ENCODE peak calls at places on chromosomes 7 and 10, in seven cellular contexts. M is HepG2, D is HCT116, F is GM12878, L is K562, T is SK-N-SH, K is H1. Z is an unnamed sample. For H3K4me1, the result is how much of the 10 kb centered on the place peaks cover.

GRCh38 chr10:84172435-84173356 is 905 bp upstream of the GPR15LG start:
- DNase-seq in T (no peak), L (no peak), F (no peak), M (no peak), D (no peak), K (peak), Z (no peak)

GRCh38 chr10:112981553-112981952 is 31.5 kb downstream of the TCF7L2 start:
- DNase-seq in K (no peak), L (no peak), D (no peak), T (peak), F (peak), M (no peak), Z (no peak)

GRCh38 chr7:48106906-48107659 is 18.0 kb downstream of the UPP1 start:
- DNase-seq in F (no peak), D (no peak), K (no peak), L (no peak), M (no peak), T (no peak), Z (no peak)

GRCh38 chr7:4099651-4100050 is 582.4 kb upstream of the FOXK1 start:
- DNase-seq in T (no peak), L (no peak), F (no peak), M (no peak), D (no peak), K (no peak), Z (no peak)

GRCh38 chr10:59337254-59337653 is 25.1 kb downstream of the FAM13C start:
- DNase-seq in M (peak), F (no peak), K (no peak), T (no peak), D (no peak), L (no peak), Z (no peak)

GRCh38 chr10:4008676-4009382 is 223.8 kb upstream of the KLF6 start:
- DNase-seq in K (no peak), T (no peak), D (no peak), M (no peak), L (no peak), F (no peak), Z (no peak)

GRCh38 chr10:5774987-5775386 is 38.2 kb downstream of the GDI2 start:
- DNase-seq in D (no peak), T (no peak), L (no peak), K (no peak), M (no peak), F (no peak), Z (no peak)

GRCh38 chr10:84200537-84201243 is 6.4 kb downstream of the CDHR1 start:
- DNase-seq in F (no peak), K (no peak), T (no peak), M (no peak), D (no peak), L (peak), Z (no peak)

GRCh38 chr7:101618916-101619315 is 10.2 kb downstream of the MYL10 start:
- DNase-seq in K (no peak), M (no peak), T (peak), F (no peak), L (no peak), D (no peak), Z (no peak)

GRCh38 chr10:6171891-6172354 is 30.8 kb upstream of the PFKFB3 start:
- DNase-seq in F (peak), L (no peak), T (no peak), K (no peak), M (no peak), D (no peak), Z (no peak)

GRCh38 chr7:7051221-7051877 is 131.0 kb upstream of the C1GALT1 start:
- DNase-seq in K (no peak), F (peak), T (no peak), M (no peak), L (no peak), D (no peak), Z (no peak)

GRCh38 chr7:107233981-107234380 is 65.2 kb downstream of the HBP1 start:
- DNase-seq in F (no peak), D (no peak), K (no peak), T (no peak), M (no peak), L (no peak), Z (no peak)

GRCh38 chr10:47033081-47033480 is 121.9 kb downstream of the PTPN20 start:
- DNase-seq in L (no peak), D (no peak), K (no peak), F (no peak), M (no peak), T (no peak), Z (no peak)

GRCh38 chr10:28690545-28690944 is 13.2 kb downstream of the BAMBI start:
- DNase-seq in K (no peak), D (no peak), L (no peak), M (no peak), F (no peak), T (no peak), Z (no peak)

GRCh38 chr10:51602326-51602725 is 97.1 kb downstream of the CSTF2T start:
- DNase-seq in M (no peak), T (no peak), L (no peak), K (no peak), D (no peak), F (no peak), Z (no peak)

GRCh38 chr7:2775785-2776184 is 68.3 kb downstream of the GNA12 start:
- DNase-seq in K (no peak), L (no peak), T (no peak), D (no peak), M (no peak), F (no peak), Z (no peak)

GRCh38 chr10:77563638-77564270 is 73.9 kb downstream of the KCNMA1 start:
- DNase-seq in F (no peak), K (no peak), D (no peak), T (no peak), L (no peak), M (no peak), Z (no peak)

GRCh38 chr10:7121154-7121797 is 289.6 kb downstream of the SFMBT2 start:
- DNase-seq in L (peak), D (peak), T (peak), M (peak), K (peak), F (no peak), Z (peak)

GRCh38 chr7:33500590-33500989 is 371.2 kb downstream of the BBS9 start:
- DNase-seq in L (no peak), F (no peak), M (no peak), D (no peak), T (no peak), K (no peak), Z (no peak)

GRCh38 chr10:55550241-55550640 is 749.2 kb upstream of the PCDH15 start:
- DNase-seq in M (no peak), T (no peak), K (no peak), F (no peak), D (no peak), L (no peak), Z (no peak)

GRCh38 chr7:26183545-26184282 is 16.8 kb downstream of the HNRNPA2B1 start:
- DNase-seq in D (no peak), M (no peak), L (no peak), K (no peak), T (no peak), F (no peak), Z (no peak)

GRCh38 chr10:12484945-12485805 is 135.8 kb downstream of the CAMK1D start:
- DNase-seq in T (no peak), L (no peak), F (peak), M (peak), D (no peak), K (peak), Z (no peak)

GRCh38 chr10:42982886-42983594 is 93.8 kb upstream of the RET start:
- DNase-seq in T (no peak), M (no peak), L (no peak), K (peak), F (no peak), D (no peak), Z (no peak)

GRCh38 chr10:29734980-29735627 is 100.3 kb upstream of the SVIL start:
- DNase-seq in F (no peak), K (peak), D (no peak), L (no peak), M (no peak), T (peak), Z (no peak)

GRCh38 chr7:117092801-117093200 is 139.5 kb downstream of the ST7 start:
- DNase-seq in M (no peak), T (no peak), F (no peak), L (no peak), D (no peak), K (no peak), Z (no peak)

GRCh38 chr7:149621776-149622175 is 124.2 kb upstream of the ZNF746 start:
- DNase-seq in M (no peak), K (no peak), F (no peak), T (no peak), L (no peak), D (no peak), Z (no peak)

GRCh38 chr7:45196374-45196773 is 38.8 kb downstream of the RAMP3 start:
- DNase-seq in K (no peak), T (no peak), M (no peak), D (no peak), L (no peak), F (peak), Z (no peak)

GRCh38 chr7:151769189-151769821 is 107.6 kb downstream of the PRKAG2 start:
- DNase-seq in T (no peak), L (no peak), F (peak), K (no peak), D (no peak), M (no peak), Z (no peak)

GRCh38 chr7:134458341-134458805 is 527 bp downstream of the AKR1B1 start:
- DNase-seq in K (peak), L (no peak), T (peak), F (peak), M (peak), D (no peak), Z (no peak)

GRCh38 chr10:8054498-8055407 is at the start of gene GATA3:
- DNase-seq in F (no peak), L (peak), M (no peak), T (peak), D (no peak), K (peak), Z (no peak)

GRCh38 chr10:132478341-132479023 is 59.1 kb upstream of the INPP5A start:
- DNase-seq in F (no peak), L (no peak), K (no peak), T (no peak), D (no peak), M (no peak), Z (no peak)

GRCh38 chr7:2498708-2499107 is 20.9 kb upstream of the LFNG start:
- DNase-seq in F (no peak), K (no peak), L (no peak), M (no peak), D (no peak), T (no peak), Z (no peak)

GRCh38 chr10:119871881-119872609 is 598 bp downstream of the MCMBP start:
- DNase-seq in T (peak), L (no peak), F (no peak), D (peak), K (peak), M (no peak), Z (no peak)

GRCh38 chr7:132652507-132652906 is 76.2 kb upstream of the PLXNA4 start:
- DNase-seq in D (no peak), T (no peak), M (no peak), K (no peak), F (no peak), L (no peak), Z (no peak)

GRCh38 chr10:50601974-50602373 is 21.8 kb downstream of the SGMS1 start:
- DNase-seq in F (no peak), T (no peak), K (no peak), L (no peak), D (no peak), M (no peak), Z (no peak)
- TF ChIP-seq CTCF in F (no peak), T (no peak), K (no peak), L (no peak), D (no peak), M (no peak), Z (no peak)

DNA sequence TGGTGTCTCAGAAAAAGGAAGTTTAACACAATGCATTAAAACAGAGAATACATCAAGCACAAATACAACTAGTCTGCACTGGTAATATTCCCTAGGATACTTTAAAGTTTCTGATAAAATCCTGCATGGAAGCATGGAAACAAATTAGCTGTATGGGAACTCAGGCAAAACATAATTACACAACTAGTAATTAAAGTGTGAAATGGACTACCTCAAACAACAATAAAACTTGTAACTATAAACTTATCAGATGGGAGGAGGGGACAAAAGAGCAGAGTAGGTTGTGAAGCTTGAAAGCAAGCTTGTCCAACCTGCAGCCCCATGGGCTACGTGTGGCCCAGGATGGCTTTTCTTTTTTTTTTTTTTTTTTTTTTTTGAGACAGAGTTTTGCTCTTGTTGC is 98.9 kb downstream of the PARD3 start:
- DNase-seq in D (no peak), K (no peak), T (no peak), M (no peak), F (no peak), L (no peak), Z (no peak)
- H3K4me1 ChIP-seq in D (under half), K (under half), T (under half), M (half or more), F (under half), L (under half), Z (under half)

GRCh38 chr10:69453759-69454158 is 2.5 kb downstream of the TSPAN15 start:
- DNase-seq in L (no peak), T (no peak), K (no peak), M (no peak), D (no peak), F (no peak), Z (no peak)

GRCh38 chr10:69451209-69451783 is at the start of gene TSPAN15:
- DNase-seq in F (peak), K (peak), D (peak), T (peak), M (peak), L (peak), Z (no peak)

GRCh38 chr10:69452676-69453415 is 1.6 kb downstream of the TSPAN15 start:
- DNase-seq in L (no peak), T (no peak), M (no peak), F (no peak), D (no peak), K (no peak), Z (no peak)

GRCh38 chr10:69449841-69450240 is 1.4 kb upstream of the TSPAN15 start:
- DNase-seq in T (peak), D (peak), M (peak), L (peak), F (no peak), K (peak), Z (peak)

GRCh38 chr10:69451784-69452251 is 553 bp downstream of the TSPAN15 start:
- DNase-seq in K (peak), D (no peak), F (no peak), M (no peak), L (no peak), T (peak), Z (no peak)
- TF ChIP-seq SIN3A in K (peak), D (peak), F (no peak), M (no peak), L (no peak), T (no peak), Z (peak)

GRCh38 chr10:71316081-71316785 is 2.8 kb upstream of the SLC29A3 start:
- DNase-seq in F (no peak), L (no peak), K (no peak), M (no peak), D (no peak), T (no peak), Z (no peak)

GRCh38 chr10:71312840-71313789 is 5.9 kb upstream of the SLC29A3 start:
- DNase-seq in T (no peak), M (no peak), L (no peak), F (no peak), D (no peak), K (no peak), Z (no peak)

GRCh38 chr10:71312220-71312619 is 6.8 kb upstream of the SLC29A3 start:
- DNase-seq in F (no peak), T (no peak), L (no peak), D (no peak), M (no peak), K (no peak), Z (no peak)

GRCh38 chr10:71314694-71315225 is 4.3 kb upstream of the SLC29A3 start:
- DNase-seq in M (no peak), L (no peak), K (peak), T (no peak), F (no peak), D (no peak), Z (no peak)

GRCh38 chr10:71314028-71314693 is 4.9 kb upstream of the SLC29A3 start:
- DNase-seq in L (peak), M (no peak), F (no peak), K (peak), D (peak), T (peak), Z (peak)
- TF ChIP-seq CTCF in L (peak), M (peak), F (peak), K (peak), D (peak), T (peak), Z (peak)

GRCh38 chr7:155217629-155218028 is 80.0 kb upstream of the INSIG1 start:
- DNase-seq in T (no peak), M (no peak), F (no peak), L (no peak), D (no peak), K (no peak), Z (no peak)

GRCh38 chr7:155214328-155214986 is 83.2 kb upstream of the INSIG1 start:
- DNase-seq in K (no peak), D (no peak), F (no peak), L (peak), T (no peak), M (no peak), Z (no peak)

GRCh38 chr7:155215576-155216325 is 81.9 kb upstream of the INSIG1 start:
- DNase-seq in M (no peak), F (no peak), T (peak), K (no peak), D (no peak), L (no peak), Z (no peak)

GRCh38 chr7:155218276-155219153 is 79.2 kb upstream of the INSIG1 start:
- DNase-seq in K (no peak), D (no peak), T (no peak), L (no peak), M (no peak), F (no peak), Z (no peak)

DNA sequence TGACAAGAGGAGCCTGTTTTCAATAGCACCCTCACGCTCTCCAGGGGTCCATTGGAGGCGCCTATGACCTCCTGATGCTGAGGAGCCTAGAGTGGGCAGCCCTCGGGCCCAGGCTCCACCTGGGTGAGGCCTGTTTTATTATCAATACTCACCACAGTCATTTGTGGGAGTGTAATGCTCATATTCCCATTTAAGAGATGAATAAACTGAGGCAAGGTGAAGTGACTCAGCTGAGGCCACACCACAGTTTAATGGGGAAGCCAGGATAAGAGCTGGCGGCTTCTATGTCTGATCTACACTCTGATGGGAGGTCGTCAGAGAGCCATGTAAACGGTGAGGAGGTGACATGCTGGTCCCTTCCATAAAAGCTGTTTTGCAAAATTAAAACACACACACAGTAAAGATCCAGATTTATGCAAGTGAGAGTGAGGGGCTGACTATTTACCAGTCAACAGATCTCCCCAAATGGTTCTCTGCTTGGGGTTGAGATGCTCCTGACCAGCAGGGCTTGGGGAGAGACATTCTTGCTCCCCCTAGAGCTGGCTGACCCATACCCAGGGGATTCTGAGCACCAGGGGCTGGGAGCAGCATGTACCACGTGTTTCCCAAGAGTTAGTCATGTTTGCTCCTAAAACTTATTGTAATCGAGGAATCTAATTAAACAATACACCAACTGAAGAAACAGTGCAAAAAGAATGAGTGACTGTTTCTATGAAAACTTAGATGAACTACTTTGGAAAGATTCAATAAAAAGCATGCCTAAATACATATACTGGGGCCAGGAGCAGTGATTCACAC is 81.0 kb upstream of the INSIG1 start:
- DNase-seq in F (no peak), L (peak), T (no peak), D (no peak), M (no peak), K (no peak), Z (no peak)
- H3K4me1 ChIP-seq in F (under half), L (under half), T (under half), D (under half), M (under half), K (under half), Z (under half)

GRCh38 chr7:142581341-142581740 is 167.9 kb upstream of the PRSS1 start:
- DNase-seq in T (no peak), M (no peak), K (no peak), F (no peak), D (no peak), L (no peak), Z (no peak)
- TF ChIP-seq SIN3A in T (no peak), M (no peak), K (no peak), F (no peak), D (no peak), L (no peak), Z (no peak)

DNA sequence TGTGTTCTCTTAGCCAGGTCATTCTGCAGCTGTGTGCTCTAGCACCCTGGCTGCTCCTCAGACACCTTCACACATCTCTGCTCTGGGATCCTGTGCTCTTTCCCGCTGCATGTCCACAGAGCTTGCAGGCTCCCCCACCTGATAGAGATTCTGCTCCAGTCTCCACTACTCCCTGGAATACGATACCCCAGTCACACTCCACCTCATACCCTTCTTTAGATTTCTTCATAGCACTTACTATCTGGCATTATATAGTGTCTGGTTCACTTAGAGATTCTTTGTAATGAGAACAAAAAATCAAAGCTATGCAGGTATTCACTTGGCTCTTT is 88.0 kb downstream of the CELF2 start:
- DNase-seq in M (no peak), K (no peak), T (no peak), L (no peak), D (no peak), F (no peak), Z (no peak)
- TF ChIP-seq CTCF in M (no peak), K (no peak), T (no peak), L (peak), D (no peak), F (no peak), Z (no peak)

DNA sequence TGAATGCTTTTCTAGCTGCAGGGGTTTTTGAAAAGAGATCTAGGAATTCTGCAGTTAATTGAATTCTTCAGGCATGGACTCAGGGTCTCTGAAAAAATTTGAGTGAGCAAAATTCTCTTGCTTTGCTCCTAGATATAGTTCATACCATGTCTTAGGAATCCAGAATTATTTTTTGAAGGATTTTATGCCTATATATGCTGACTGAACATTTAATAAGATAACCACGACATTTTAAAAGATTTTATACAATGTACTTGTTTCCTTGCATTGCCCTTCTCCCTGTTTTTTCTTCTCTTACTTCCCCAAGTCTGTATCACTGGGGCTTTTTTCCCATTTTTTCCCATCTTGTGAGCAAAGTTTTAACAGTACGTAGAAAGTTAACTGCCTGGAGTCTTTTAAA is 81.2 kb downstream of the POLL start:
- DNase-seq in M (no peak), K (no peak), L (no peak), D (no peak), T (no peak), F (no peak), Z (no peak)
- H3K4me1 ChIP-seq in M (under half), K (under half), L (under half), D (under half), T (under half), F (under half), Z (under half)

Z was measured in Panc1.